ENCODE peak calls at places on chromosomes 3 and 15, in seven cellular contexts. U, I, L, O, K, Y and H are unnamed samples.

GRCh38 chr3:53040361-53040820 is 5.5 kb downstream of the SFMBT1 start:
- DNase-seq in O (no peak), I (no peak), L (no peak), K (no peak), U (no peak), Y (no peak), H (no peak)

GRCh38 chr3:9399746-9400145 is 2.3 kb downstream of the SETD5 start:
- DNase-seq in L (peak), O (no peak), U (peak), K (peak), I (peak), Y (peak), H (peak)

GRCh38 chr15:70954176-70954575 is 61.5 kb downstream of the LRRC49 start:
- DNase-seq in U (no peak), O (no peak), K (no peak), Y (no peak), L (no peak), I (no peak), H (no peak)

GRCh38 chr3:184654375-184654774 is 57.5 kb downstream of the MAGEF1 start:
- DNase-seq in I (no peak), U (no peak), O (no peak), Y (no peak), L (no peak), K (no peak), H (no peak)

GRCh38 chr15:89647191-89647851 is 7.9 kb downstream of the KIF7 start:
- DNase-seq in I (peak), O (peak), K (peak), L (peak), U (peak), Y (peak), H (peak)

GRCh38 chr3:49378249-49378899 is 20.2 kb upstream of the GPX1 start:
- DNase-seq in I (no peak), L (peak), U (no peak), O (no peak), Y (no peak), K (peak), H (peak)

GRCh38 chr3:135966349-135966695 is 794 bp downstream of the PPP2R3A start:
- DNase-seq in K (no peak), U (no peak), Y (no peak), O (no peak), I (no peak), L (no peak), H (no peak)

GRCh38 chr15:92306662-92307061 is 87.0 kb upstream of the ST8SIA2 start:
- DNase-seq in Y (no peak), L (no peak), U (no peak), I (peak), K (peak), O (no peak), H (no peak)

GRCh38 chr3:128549283-128550112 is 56.5 kb upstream of the GATA2 start:
- DNase-seq in O (no peak), L (peak), Y (peak), I (no peak), U (peak), K (peak), H (peak)

GRCh38 chr15:57878573-57878972 is 172.1 kb downstream of the POLR2M start:
- DNase-seq in O (no peak), L (no peak), K (no peak), U (no peak), Y (no peak), I (no peak), H (no peak)

GRCh38 chr15:88238618-88239430 is 17.7 kb downstream of the NTRK3 start:
- DNase-seq in I (no peak), O (no peak), Y (no peak), L (no peak), U (no peak), K (peak), H (no peak)

GRCh38 chr15:85171736-85172135 is 190.1 kb downstream of the PDE8A start:
- DNase-seq in Y (no peak), U (no peak), I (no peak), K (no peak), L (no peak), O (no peak), H (no peak)

GRCh38 chr15:59140422-59141226 is 35.7 kb downstream of the CCNB2 start:
- DNase-seq in O (no peak), Y (peak), L (no peak), I (no peak), U (no peak), K (no peak), H (no peak)

DNA sequence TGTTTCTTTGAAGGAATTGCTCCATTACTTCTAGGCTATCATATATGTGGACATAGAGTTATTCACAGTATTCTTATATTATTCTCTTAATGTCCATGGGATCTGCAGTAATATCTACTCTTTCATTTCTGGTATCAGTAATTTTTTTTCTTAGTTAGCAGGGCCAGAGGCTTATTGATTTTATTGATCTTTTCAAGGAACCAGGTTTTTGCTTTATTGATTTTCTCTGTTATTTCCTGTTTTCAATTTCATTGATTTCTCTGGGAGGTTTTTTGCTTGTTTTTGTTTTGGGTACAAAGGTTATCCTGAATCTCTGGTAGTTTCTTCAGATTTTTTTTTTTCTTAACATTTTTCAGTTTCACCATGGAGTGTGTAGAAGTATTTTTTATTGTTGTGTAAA is 60.1 kb upstream of the AP4E1 start:
- DNase-seq in K (no peak), U (no peak), L (no peak), Y (no peak), I (no peak), O (no peak), H (no peak)
- H3K27ac ChIP-seq in K (no peak), U (no peak), L (no peak), Y (no peak), I (no peak), O (no peak), H (no peak)

DNA sequence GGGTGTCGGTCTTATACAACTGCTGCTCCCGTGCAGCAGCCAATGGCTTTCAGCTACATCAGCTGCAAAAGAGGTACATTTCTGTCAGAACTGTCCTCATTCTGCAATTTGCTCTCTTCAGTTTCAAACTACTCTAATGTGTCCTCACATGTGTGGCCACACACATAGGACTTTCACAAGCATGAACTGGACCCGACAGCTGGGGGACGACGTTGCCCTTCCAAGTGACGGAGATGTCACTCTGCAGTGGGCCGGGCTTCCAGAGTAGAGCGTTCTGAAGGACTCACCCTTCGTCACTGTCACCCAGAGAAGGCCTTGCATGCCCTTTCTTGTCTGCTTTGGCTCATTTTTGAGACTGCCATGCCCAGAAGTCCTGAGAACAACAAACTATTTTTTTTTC is 189.8 kb downstream of the ATP10A start:
- DNase-seq in Y (no peak), U (no peak), I (no peak), O (no peak), K (no peak), L (no peak), H (no peak)
- H3K27ac ChIP-seq in Y (no peak), U (peak), I (no peak), O (no peak), K (no peak), L (no peak), H (no peak)

DNA sequence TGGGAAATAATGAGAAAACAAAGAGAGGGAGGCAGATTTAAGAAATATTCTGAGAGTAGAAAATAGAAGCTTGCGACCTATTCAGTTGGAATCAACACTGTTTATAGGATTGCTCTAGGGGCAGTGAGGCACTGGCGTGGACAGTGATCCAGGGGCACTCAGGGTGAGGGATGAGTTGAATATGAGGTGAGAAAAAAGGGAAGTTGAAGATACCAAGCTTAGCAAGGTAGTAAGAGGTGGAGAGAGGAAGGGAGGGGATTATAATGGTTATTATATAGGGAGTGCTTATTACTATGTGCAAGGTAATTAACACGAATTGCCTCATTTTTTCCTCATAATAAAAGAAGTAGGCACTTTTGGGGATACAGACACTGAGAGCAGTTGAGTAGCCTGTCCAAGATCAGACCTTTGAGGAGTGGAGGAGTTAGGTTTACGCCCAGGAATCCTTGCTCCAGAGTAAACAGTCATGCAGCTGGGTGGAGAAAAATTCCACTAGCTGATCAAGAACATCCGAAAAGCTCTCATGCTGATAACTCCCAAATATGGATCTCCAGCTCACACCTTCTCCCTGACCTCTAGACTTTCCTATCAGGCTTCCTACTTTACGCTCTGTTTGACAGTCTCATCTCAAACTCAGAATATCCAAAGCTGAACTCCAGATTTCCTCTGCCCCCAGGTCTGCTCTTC is 53.2 kb downstream of the ST6GAL1 start:
- DNase-seq in K (no peak), U (no peak), Y (no peak), L (no peak), O (no peak), I (no peak), H (no peak)
- H3K27ac ChIP-seq in K (no peak), U (peak), Y (no peak), L (no peak), O (no peak), I (no peak), H (no peak)

GRCh38 chr3:159800434-159801121 is 188.1 kb upstream of the IL12A start:
- DNase-seq in L (no peak), K (no peak), U (no peak), O (no peak), I (no peak), Y (no peak), H (no peak)
- H3K27ac ChIP-seq in L (no peak), K (no peak), U (peak), O (no peak), I (no peak), Y (no peak), H (no peak)

GRCh38 chr15:76190070-76190564 is 121.2 kb downstream of the ETFA start:
- DNase-seq in K (no peak), L (no peak), U (no peak), Y (no peak), I (no peak), O (no peak), H (no peak)
- H3K27ac ChIP-seq in K (no peak), L (no peak), U (no peak), Y (peak), I (no peak), O (no peak), H (no peak)

GRCh38 chr3:152176241-152176640 is 92.5 kb upstream of the MBNL1 start:
- DNase-seq in O (no peak), Y (no peak), U (no peak), K (peak), I (no peak), L (no peak), H (no peak)
- H3K27ac ChIP-seq in O (no peak), Y (no peak), U (no peak), K (peak), I (no peak), L (no peak), H (no peak)

DNA sequence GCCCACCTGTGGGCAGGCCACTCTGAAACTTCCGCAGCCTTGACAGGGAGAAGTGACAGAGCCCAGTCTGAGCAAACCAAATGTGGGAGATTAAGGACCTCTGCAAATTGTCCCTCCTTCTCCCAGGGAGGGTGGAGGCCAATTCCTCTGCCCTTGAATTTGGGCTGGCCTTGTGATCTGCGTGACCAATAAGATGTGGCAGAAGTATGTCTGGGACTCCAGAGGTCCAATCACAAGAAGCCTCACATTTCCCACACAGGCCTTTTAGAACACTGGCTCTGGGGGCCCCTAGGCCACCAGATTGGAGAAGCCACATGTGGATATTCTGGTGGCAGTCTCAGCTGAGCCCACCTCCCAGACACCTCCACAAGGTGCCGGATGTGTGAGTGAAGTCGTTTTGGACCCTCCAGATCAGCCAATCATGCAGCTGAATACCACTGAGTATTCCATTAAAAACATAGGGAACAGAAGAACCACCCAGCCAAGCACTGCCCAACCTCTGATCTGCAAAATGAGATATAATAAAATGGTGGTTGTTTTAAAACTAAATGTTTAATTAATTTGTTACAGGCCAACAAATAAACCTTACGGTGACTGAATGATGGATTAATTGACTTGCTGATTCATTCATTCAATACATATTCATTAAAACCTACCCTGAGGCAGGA is 150.3 kb downstream of the NUP210 start:
- DNase-seq in I (no peak), Y (no peak), U (no peak), L (no peak), O (no peak), K (no peak), H (peak)
- H3K27ac ChIP-seq in I (no peak), Y (no peak), U (no peak), L (no peak), O (no peak), K (no peak), H (no peak)